ENCODE peak calls at places on chromosomes 7 and 10, in seven cellular contexts. U, T, Z, F, I, V and G are unnamed samples.

GRCh38 chr7:91784469-91784868 is 96.0 kb downstream of the MTERF1 start:
- DNase-seq in V (peak; percentile 12), T (no peak), F (no peak), I (no peak), U (peak; percentile 27), Z (no peak), G (no peak)

GRCh38 chr10:43073721-43074120 is 3.1 kb upstream of the RET start:
- DNase-seq in I (no peak), Z (peak; percentile 18), T (no peak), F (no peak), U (no peak), V (no peak), G (no peak)

GRCh38 chr10:100934084-100934659 is 21.4 kb downstream of the SLF2 start:
- DNase-seq in F (no peak), I (no peak), Z (no peak), V (no peak), T (no peak), U (peak; percentile 13), G (no peak)

GRCh38 chr7:38656976-38657375 is 25.8 kb upstream of the AMPH start:
- DNase-seq in U (no peak), T (no peak), F (no peak), I (no peak), V (no peak), Z (no peak), G (no peak)

GRCh38 chr7:38189256-38189938 is 11.4 kb downstream of the STARD3NL start:
- DNase-seq in F (no peak), V (no peak), I (no peak), T (no peak), Z (no peak), U (no peak), G (no peak)

GRCh38 chr10:131323880-131324279 is 12.4 kb upstream of the TCERG1L start:
- DNase-seq in I (no peak), V (no peak), U (no peak), Z (no peak), T (no peak), F (no peak), G (no peak)

GRCh38 chr10:84432891-84433290 is 104.5 kb downstream of the CCSER2 start:
- DNase-seq in Z (no peak), I (no peak), T (no peak), V (no peak), F (no peak), U (no peak), G (no peak)

GRCh38 chr10:131175891-131176290 is 135.6 kb downstream of the TCERG1L start:
- DNase-seq in I (no peak), F (no peak), V (no peak), T (no peak), U (no peak), Z (no peak), G (no peak)

GRCh38 chr10:12849351-12850181 is 151.9 kb downstream of the CCDC3 start:
- DNase-seq in I (no peak), V (no peak), U (no peak), T (no peak), Z (no peak), F (no peak), G (no peak)

GRCh38 chr10:51501396-51501795 is 198.0 kb downstream of the CSTF2T start:
- DNase-seq in F (no peak), V (no peak), I (no peak), T (no peak), Z (no peak), U (no peak), G (no peak)

GRCh38 chr7:83040454-83040853 is 122.2 kb downstream of the PCLO start:
- DNase-seq in Z (no peak), F (no peak), I (no peak), V (no peak), T (no peak), U (no peak), G (no peak)